ENCODE peak calls at places on chromosomes 5 and 9, in six cellular contexts. A is cardiac muscle cell, T is esophagus squamous epithelium, L is GM20000, J is brain microvascular endothelial cell, W is pancreas. Y is an unnamed sample.

GRCh38 chr9:63816742-63817621 is 1468.0 kb downstream of the FOXD4L5 start:
- DNase-seq in J (peak), A (peak), W (peak), L (peak), T (no peak), Y (peak)

GRCh38 chr5:55708732-55709131 is 3.4 kb downstream of the SLC38A9 start:
- DNase-seq in T (no peak), L (no peak), W (no peak), J (no peak), A (no peak), Y (no peak)

GRCh38 chr9:128421474-128422010 is 885 bp downstream of the CERCAM start:
- DNase-seq in A (peak), W (no peak), J (peak), L (no peak), T (no peak), Y (peak)

GRCh38 chr5:138661991-138662434 is 86.8 kb upstream of the HSPA9 start:
- DNase-seq in A (no peak), W (no peak), L (no peak), J (no peak), T (no peak), Y (no peak)

GRCh38 chr5:164301708-164302107 is 796.3 kb downstream of the MAT2B start:
- DNase-seq in A (no peak), T (no peak), L (no peak), J (no peak), W (no peak), Y (no peak)

GRCh38 chr5:91206734-91207133 is 176.4 kb downstream of the ARRDC3 start:
- DNase-seq in T (no peak), W (no peak), L (no peak), A (peak), J (peak), Y (no peak)

GRCh38 chr5:175378444-175379028 is 65.4 kb downstream of the DRD1 start:
- DNase-seq in W (no peak), J (no peak), T (no peak), L (no peak), A (no peak), Y (no peak)

GRCh38 chr5:96320797-96321196 is 112.3 kb downstream of the PCSK1 start:
- DNase-seq in L (no peak), A (no peak), W (no peak), T (no peak), J (no peak), Y (no peak)

GRCh38 chr5:137921931-137922330 is 32.7 kb downstream of the PKD2L2 start:
- DNase-seq in L (no peak), T (no peak), W (no peak), J (peak), A (peak), Y (no peak)

GRCh38 chr9:130308081-130308571 is 42.6 kb downstream of the HMCN2 start:
- DNase-seq in A (no peak), W (no peak), J (no peak), L (no peak), T (no peak), Y (no peak)

GRCh38 chr9:95316794-95317118 is 753 bp downstream of the FANCC start:
- DNase-seq in W (peak), T (no peak), L (peak), A (peak), J (peak), Y (peak)

GRCh38 chr9:121812159-121812735 is 160.8 kb downstream of the DAB2IP start:
- DNase-seq in A (no peak), T (no peak), J (no peak), L (no peak), W (no peak), Y (no peak)

GRCh38 chr9:112048924-112049785 is 125.9 kb downstream of the SUSD1 start:
- DNase-seq in T (no peak), W (no peak), A (peak), L (no peak), J (peak), Y (no peak)

GRCh38 chr5:96716716-96717115 is 54.5 kb downstream of the CAST start:
- DNase-seq in J (no peak), T (no peak), W (no peak), L (no peak), A (no peak), Y (no peak)

GRCh38 chr9:5560439-5560838 is 50.1 kb downstream of the PDCD1LG2 start:
- DNase-seq in L (no peak), W (no peak), A (no peak), T (no peak), J (no peak), Y (no peak)

GRCh38 chr9:104553261-104553660 is 15.7 kb upstream of the OR13C8 start:
- DNase-seq in J (peak), W (no peak), L (no peak), T (no peak), A (no peak), Y (no peak)

GRCh38 chr5:154863291-154864080 is 5.1 kb downstream of the CNOT8 start:
- DNase-seq in W (no peak), J (no peak), T (no peak), L (no peak), A (no peak), Y (no peak)

GRCh38 chr5:180133971-180134508 is 62.5 kb upstream of the RNF130 start:
- DNase-seq in L (no peak), J (no peak), T (no peak), W (no peak), A (no peak), Y (no peak)

DNA sequence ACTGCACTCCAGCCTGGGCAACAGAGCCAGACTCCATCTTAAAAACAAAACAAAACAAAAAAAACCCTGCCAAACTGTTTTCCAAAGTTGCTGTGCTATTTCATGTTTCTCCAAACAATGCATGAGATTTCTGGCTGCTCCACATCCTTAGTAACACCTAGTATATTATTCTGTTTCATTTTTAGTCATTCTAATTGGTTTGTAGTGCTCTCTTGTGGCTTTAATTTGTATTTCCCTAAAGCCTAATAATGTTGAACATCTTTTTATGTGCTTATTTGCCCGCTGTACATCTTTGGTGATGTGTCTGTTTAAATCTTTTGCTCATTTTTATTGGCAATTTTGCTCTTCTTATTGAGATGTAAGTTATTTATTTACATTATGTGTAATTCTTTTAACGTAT is 18.4 kb upstream of the TTC1 start:
- DNase-seq in J (no peak), A (peak), W (no peak), T (no peak), L (no peak), Y (no peak)
- TF ChIP-seq CTCF in J (no peak), A (peak), W (no peak), T (no peak), L (no peak), Y (no peak)

DNA sequence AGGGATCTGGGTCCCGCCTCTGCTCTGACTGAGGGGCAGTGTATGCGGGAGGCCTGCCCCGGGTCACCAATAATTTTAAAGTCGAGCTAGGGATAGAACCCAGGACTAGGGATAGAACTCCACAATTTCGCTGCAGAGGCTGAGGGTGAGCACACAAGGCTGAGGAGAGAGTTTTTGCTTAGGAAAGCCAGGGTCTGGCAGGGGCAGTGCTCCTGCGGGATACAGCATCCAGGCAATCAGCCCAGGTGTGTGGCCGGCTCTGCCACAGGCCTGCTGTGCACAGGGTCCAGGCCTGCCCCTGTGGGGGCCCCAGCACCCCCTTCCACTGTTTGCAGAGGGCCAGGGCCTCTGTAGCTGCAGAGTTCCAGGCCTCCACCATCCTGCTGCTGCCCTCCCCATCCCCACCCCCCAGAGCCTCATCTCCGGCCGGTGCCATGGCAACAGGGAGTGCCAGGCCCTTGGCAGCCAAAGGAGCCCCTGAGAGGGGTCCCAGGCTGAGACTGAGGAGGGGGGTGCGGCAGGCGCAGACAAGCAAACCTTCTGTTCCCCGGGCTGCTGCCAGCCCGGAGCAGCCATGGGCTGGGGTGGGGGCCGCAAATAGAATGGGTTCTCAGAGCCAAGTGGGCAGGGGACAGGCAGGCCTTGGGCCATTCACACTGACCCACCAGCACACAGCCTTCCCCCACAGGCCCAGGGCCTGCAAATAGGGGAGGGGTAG is 8.6 kb downstream of the PDGFRB start:
- DNase-seq in J (no peak), A (no peak), W (no peak), L (no peak), T (no peak), Y (no peak)
- TF ChIP-seq CTCF in J (no peak), A (no peak), W (no peak), L (no peak), T (no peak), Y (no peak)

GRCh38 chr9:134456740-134457315 is 130.6 kb downstream of the RXRA start:
- DNase-seq in A (no peak), W (peak), L (no peak), J (no peak), T (no peak), Y (no peak)
- TF ChIP-seq CTCF in A (no peak), W (no peak), L (no peak), J (no peak), T (no peak), Y (no peak)

GRCh38 chr9:20356392-20357206 is 265.7 kb downstream of the MLLT3 start:
- DNase-seq in T (no peak), L (peak), W (no peak), A (peak), J (peak), Y (peak)
- TF ChIP-seq CTCF in T (peak), L (peak), W (peak), A (peak), J (peak), Y (peak)

GRCh38 chr9:12643686-12644085 is 49.5 kb upstream of the TYRP1 start:
- DNase-seq in W (no peak), A (peak), L (no peak), T (no peak), J (no peak), Y (no peak)

GRCh38 chr9:12640866-12641636 is 52.1 kb upstream of the TYRP1 start:
- DNase-seq in T (no peak), A (no peak), W (no peak), L (no peak), J (no peak), Y (no peak)

DNA sequence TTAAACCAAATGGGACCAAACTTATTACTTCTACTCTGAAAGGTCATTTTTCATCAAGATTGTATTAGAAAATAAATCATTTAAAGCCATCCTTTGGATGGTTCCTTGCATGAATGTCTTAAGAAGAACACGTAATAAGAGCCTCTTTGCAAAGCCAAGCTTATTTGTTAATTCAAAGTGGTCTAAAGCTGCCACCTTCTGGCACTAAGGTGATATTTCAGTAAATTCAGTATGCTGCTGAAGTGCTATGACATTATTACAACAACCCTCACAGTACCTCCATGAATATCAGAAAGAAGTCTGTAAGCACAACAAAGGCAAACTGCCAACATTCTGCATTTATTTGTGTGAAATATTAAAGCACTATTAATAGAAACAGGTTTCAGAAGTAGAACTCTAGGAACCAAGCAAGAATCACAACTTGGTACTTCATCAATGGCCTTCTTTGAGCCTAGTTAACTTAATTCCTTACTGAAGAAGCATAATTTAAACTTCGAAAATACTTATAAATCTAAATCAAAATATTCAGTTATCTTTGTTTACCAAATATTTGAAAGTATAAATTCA is 53.1 kb upstream of the TYRP1 start:
- DNase-seq in J (peak), T (no peak), L (peak), W (no peak), A (peak), Y (no peak)
- TF ChIP-seq CTCF in J (peak), T (no peak), L (no peak), W (peak), A (peak), Y (no peak)

DNA sequence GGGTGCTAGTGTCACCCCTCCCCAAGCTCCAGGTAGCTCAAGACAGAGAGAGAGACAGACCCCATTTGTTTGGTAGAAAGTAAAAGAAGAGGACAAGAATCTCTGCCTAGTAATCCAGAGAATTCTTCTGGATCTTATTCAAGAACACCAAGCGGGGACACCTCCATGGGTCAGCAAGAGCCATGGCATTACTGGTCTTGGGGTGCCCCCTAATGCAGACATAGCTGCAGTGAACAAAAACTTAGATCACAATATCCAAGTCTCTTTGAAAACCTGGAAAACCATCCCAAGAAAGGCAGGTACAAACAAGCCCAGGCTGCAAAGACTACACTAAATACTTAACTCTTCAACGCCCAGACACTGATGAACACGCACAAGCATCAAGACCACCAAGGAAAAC is 29.9 kb upstream of the PDE4D start:
- DNase-seq in A (peak), L (no peak), T (no peak), J (peak), W (no peak), Y (no peak)
- TF ChIP-seq CTCF in A (peak), L (no peak), T (no peak), J (peak), W (no peak), Y (no peak)

GRCh38 chr9:137694962-137695875 is 76.4 kb downstream of the EHMT1 start:
- DNase-seq in L (peak), J (peak), T (no peak), A (peak), W (peak), Y (peak)
- TF ChIP-seq CTCF in L (peak), J (peak), T (peak), A (peak), W (peak), Y (peak)

GRCh38 chr9:137188086-137188489 is 272 bp downstream of the ANAPC2 start:
- DNase-seq in T (no peak), W (no peak), J (no peak), L (no peak), A (no peak), Y (no peak)

GRCh38 chr9:137189297-137190295 is 1.1 kb downstream of the SSNA1 start:
- DNase-seq in L (peak), T (no peak), J (no peak), W (no peak), A (no peak), Y (no peak)

GRCh38 chr9:137190315-137190853 is 1.9 kb downstream of the SSNA1 start:
- DNase-seq in J (no peak), T (no peak), A (no peak), L (no peak), W (no peak), Y (no peak)

GRCh38 chr9:137187386-137187785 is 974 bp downstream of the ANAPC2 start:
- DNase-seq in L (no peak), T (no peak), A (no peak), W (no peak), J (no peak), Y (no peak)

GRCh38 chr9:137188490-137189296 is at the start of the genes ANAPC2 and SSNA1:
- DNase-seq in W (peak), T (peak), J (peak), L (peak), A (peak), Y (peak)
- TF ChIP-seq CTCF in W (no peak), T (no peak), J (peak), L (peak), A (peak), Y (peak)

Y was measured in activated CD8-positive, alpha-beta T cell treated with anti-CD3 and anti-CD28 coated beads for 36 hours.